ENCODE peak calls at places on chromosomes 13 and 19, in four cellular contexts. A is uterus; G is WTC11; M is CD8-positive, alpha-beta T cell. C is an unnamed sample.

GRCh38 chr13:94128430-94128829 is 351.1 kb downstream of the DCT start:
- DNase-seq in G (no peak), M (no peak), A (no peak), C (no peak)

GRCh38 chr13:33235078-33235477 is 50.5 kb downstream of the STARD13 start:
- DNase-seq in A (no peak), G (no peak), M (no peak), C (no peak)

GRCh38 chr19:45716314-45717130 is 14.2 kb downstream of the FBXO46 start:
- DNase-seq in M (peak), A (no peak), G (no peak), C (no peak)

GRCh38 chr13:61086052-61086451 is 329.6 kb downstream of the PCDH20 start:
- DNase-seq in G (no peak), A (no peak), M (no peak), C (no peak)

GRCh38 chr13:43246382-43246781 is 223.0 kb downstream of the DNAJC15 start:
- DNase-seq in A (no peak), M (no peak), G (no peak), C (no peak)

GRCh38 chr19:17103177-17103576 is 27.6 kb downstream of the MYO9B start:
- DNase-seq in A (no peak), M (no peak), G (peak), C (no peak)

GRCh38 chr13:29923554-29924481 is 73.4 kb upstream of the UBL3 start:
- DNase-seq in M (peak), G (peak), A (peak), C (no peak)

GRCh38 chr19:33402421-33403220 is 29.1 kb downstream of the CEBPG start:
- DNase-seq in A (no peak), M (no peak), G (no peak), C (no peak)

GRCh38 chr13:66703597-66703996 is 526.5 kb downstream of the PCDH9 start:
- DNase-seq in G (no peak), A (no peak), M (no peak), C (no peak)

GRCh38 chr19:55676384-55676783 is 1.4 kb downstream of the EPN1 start:
- DNase-seq in G (no peak), A (no peak), M (no peak), C (no peak)

GRCh38 chr13:21735621-21736401 is 64.9 kb downstream of the FGF9 start:
- DNase-seq in A (no peak), G (no peak), M (no peak), C (no peak)

GRCh38 chr19:15971217-15971616 is 22.4 kb downstream of the OR10H4 start:
- DNase-seq in G (no peak), A (no peak), M (no peak), C (no peak)

GRCh38 chr13:29362849-29363604 is 232.5 kb downstream of the SLC7A1 start:
- DNase-seq in A (peak), M (peak), G (peak), C (peak)

GRCh38 chr19:38597075-38597474 is 20.7 kb downstream of the MAP4K1 start:
- DNase-seq in G (peak), A (no peak), M (no peak), C (no peak)

GRCh38 chr13:111387026-111387871 is 66.8 kb downstream of the TEX29 start:
- DNase-seq in A (no peak), M (no peak), G (no peak), C (no peak)

GRCh38 chr13:43261018-43261417 is 237.6 kb downstream of the DNAJC15 start:
- DNase-seq in G (no peak), M (no peak), A (no peak), C (no peak)

GRCh38 chr19:33344210-33344609 is 29.3 kb upstream of the CEBPG start:
- DNase-seq in G (no peak), A (peak), M (no peak), C (no peak)

GRCh38 chr13:59119475-59119874 is 1044.3 kb downstream of the DIAPH3 start:
- DNase-seq in M (no peak), A (no peak), G (no peak), C (no peak)

GRCh38 chr19:42683917-42684513 is 56.3 kb downstream of the PSG3 start:
- DNase-seq in G (peak), M (no peak), A (no peak), C (no peak)

GRCh38 chr13:106867249-106867648 is 299.3 kb upstream of the ARGLU1 start:
- DNase-seq in M (no peak), A (no peak), G (no peak), C (no peak)

GRCh38 chr19:41575998-41576397 is at the start of gene CEACAM21:
- DNase-seq in A (peak), M (no peak), G (no peak), C (no peak)

GRCh38 chr19:39237200-39238184 is 7.3 kb downstream of the IFNL3 start:
- DNase-seq in G (peak), A (no peak), M (no peak), C (no peak)

GRCh38 chr19:38917921-38918491 is 6.0 kb upstream of the CCER2 start:
- DNase-seq in A (no peak), G (no peak), M (no peak), C (peak)

GRCh38 chr13:52695856-52696255 is 43.2 kb downstream of the SUGT1 start:
- DNase-seq in A (no peak), G (no peak), M (no peak), C (no peak)

GRCh38 chr13:50320297-50320862 is 305.1 kb downstream of the KCNRG start:
- DNase-seq in G (no peak), M (no peak), A (no peak), C (no peak)

GRCh38 chr19:30580673-30581072 is 208.5 kb downstream of the ZNF536 start:
- DNase-seq in A (no peak), G (no peak), M (no peak), C (no peak)

GRCh38 chr13:109871018-109871370 is 84.6 kb upstream of the IRS2 start:
- DNase-seq in A (no peak), G (no peak), M (no peak), C (no peak)

GRCh38 chr19:33514885-33515485 is 6.6 kb downstream of the PEPD start:
- DNase-seq in M (no peak), A (no peak), G (no peak), C (no peak)

GRCh38 chr13:78317030-78317429 is 286.3 kb downstream of the POU4F1 start:
- DNase-seq in M (no peak), G (no peak), A (no peak), C (no peak)

GRCh38 chr19:7554990-7555864 is 19.7 kb downstream of the PNPLA6 start:
- DNase-seq in A (no peak), M (no peak), G (peak), C (no peak)

GRCh38 chr19:51002542-51003311 is 1.3 kb upstream of the KLK8 start:
- DNase-seq in G (peak), M (no peak), A (no peak), C (no peak)

GRCh38 chr19:49058592-49058991 is 1.0 kb upstream of the CGB7 start:
- DNase-seq in A (no peak), M (no peak), G (peak), C (no peak)

GRCh38 chr19:19032420-19033175 is 719 bp downstream of the SUGP2 start:
- DNase-seq in M (peak), G (peak), A (peak), C (peak)

GRCh38 chr19:36142046-36142445 is 2.2 kb downstream of the CAPNS1 start:
- DNase-seq in A (no peak), M (no peak), G (no peak), C (no peak)

GRCh38 chr19:36140289-36141038 is 598 bp downstream of the CAPNS1 start:
- DNase-seq in M (peak), A (peak), G (peak), C (peak)

GRCh38 chr19:36144624-36145023 is 4.8 kb downstream of the CAPNS1 start:
- DNase-seq in A (no peak), G (no peak), M (no peak), C (no peak)

GRCh38 chr19:36141039-36141914 is 1.4 kb downstream of the CAPNS1 start:
- DNase-seq in A (peak), G (peak), M (peak), C (peak)

DNA sequence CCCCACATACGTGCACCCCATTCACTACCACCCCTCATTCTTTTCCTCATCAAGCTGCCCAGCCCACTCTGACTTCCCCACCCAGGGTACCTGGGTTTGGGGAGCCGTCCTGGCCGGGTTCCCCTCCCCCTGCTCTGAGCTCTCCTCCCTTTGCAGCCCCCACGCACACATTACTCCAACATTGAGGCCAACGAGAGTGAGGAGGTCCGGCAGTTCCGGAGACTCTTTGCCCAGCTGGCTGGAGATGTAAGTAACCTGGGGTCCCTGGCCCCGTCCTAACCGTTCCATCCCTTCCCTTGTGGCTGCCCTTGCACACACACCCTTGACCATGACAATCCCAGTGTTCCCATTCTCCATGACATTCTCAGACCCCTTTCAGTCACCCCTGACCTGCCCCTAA is 2.6 kb downstream of the CAPNS1 start:
- DNase-seq in G (no peak), A (no peak), M (no peak), C (no peak)
- TF ChIP-seq CTCF in G (no peak), A (no peak), M (no peak), C (no peak)

GRCh38 chr13:95301947-95302386 is 716 bp upstream of the ABCC4 start:
- DNase-seq in G (no peak), M (no peak), A (no peak), C (no peak)
- TF ChIP-seq CTCF in G (no peak), M (no peak), A (no peak), C (no peak)

GRCh38 chr13:92175330-92175729 is 776.9 kb downstream of the GPC5 start:
- DNase-seq in A (no peak), M (no peak), G (peak), C (no peak)
- TF ChIP-seq CTCF in A (no peak), M (no peak), G (no peak), C (peak)

GRCh38 chr13:37884674-37885073 is 15.1 kb upstream of the TRPC4 start:
- DNase-seq in A (no peak), G (no peak), M (no peak), C (no peak)
- TF ChIP-seq CTCF in A (no peak), G (no peak), M (no peak), C (no peak)

GRCh38 chr13:35211949-35212348 is 264.5 kb downstream of the MAB21L1 start:
- DNase-seq in G (no peak), M (no peak), A (no peak), C (no peak)

GRCh38 chr13:35208587-35208986 is 266.5 kb downstream of the NBEA start:
- DNase-seq in M (no peak), A (no peak), G (no peak), C (no peak)

GRCh38 chr13:35213911-35214310 is 262.6 kb downstream of the MAB21L1 start:
- DNase-seq in M (no peak), A (no peak), G (no peak), C (no peak)

GRCh38 chr13:35210234-35210633 is 266.3 kb downstream of the MAB21L1 start:
- DNase-seq in A (no peak), M (no peak), G (no peak), C (no peak)
- TF ChIP-seq CTCF in A (no peak), M (no peak), G (no peak), C (peak)

C was measured in D721Med.